ENCODE peak calls at places on chromosomes 6 and 20, in four cellular contexts. A is substantia nigra, T is nephron progenitor cell, M is HEK293T. K is an unnamed sample.

GRCh38 chr20:59725476-59726119 is 121.3 kb downstream of the PHACTR3 start:
- DNase-seq in A (no peak), T (no peak), M (no peak), K (no peak)

GRCh38 chr6:17940151-17940791 is 47.2 kb downstream of the KIF13A start:
- DNase-seq in A (no peak), T (no peak), M (no peak), K (no peak)

GRCh38 chr20:47206962-47207641 is 149.4 kb downstream of the ZMYND8 start:
- DNase-seq in A (no peak), T (no peak), M (no peak), K (no peak)

GRCh38 chr20:37994512-37994911 is 38.7 kb downstream of the TTI1 start:
- DNase-seq in A (no peak), T (no peak), M (no peak), K (peak; percentile 23)

GRCh38 chr6:130922922-130923321 is 95.7 kb downstream of the SMLR1 start:
- DNase-seq in A (no peak), T (no peak), M (no peak), K (no peak)

GRCh38 chr6:107129370-107129925 is 14.1 kb upstream of the BEND3 start:
- DNase-seq in A (no peak), T (no peak), M (no peak), K (no peak)

GRCh38 chr20:1397710-1398109 is 4.9 kb upstream of the FKBP1A start:
- DNase-seq in A (no peak), T (no peak), M (no peak), K (no peak)

GRCh38 chr6:124372076-124372475 is 568.4 kb downstream of the NKAIN2 start:
- DNase-seq in A (no peak), T (no peak), M (no peak), K (no peak)

GRCh38 chr6:10256113-10256690 is 158.7 kb downstream of the TFAP2A start:
- DNase-seq in A (no peak), T (no peak), M (no peak), K (no peak)

GRCh38 chr6:154996841-154997311 is 1.8 kb downstream of the TIAM2 start:
- DNase-seq in A (no peak), T (no peak), M (no peak), K (no peak)

GRCh38 chr6:1497593-1498105 is 108.3 kb downstream of the FOXF2 start:
- DNase-seq in A (no peak), T (no peak), M (no peak), K (no peak)

GRCh38 chr6:72650081-72650745 is 28.3 kb downstream of the KCNQ5 start:
- DNase-seq in A (no peak), T (no peak), M (no peak), K (no peak)

GRCh38 chr6:138550346-138550767 is 51.1 kb upstream of the NHSL1 start:
- DNase-seq in A (no peak), T (no peak), M (no peak), K (no peak)

GRCh38 chr6:69584536-69584912 is 212.3 kb downstream of the LMBRD1 start:
- DNase-seq in A (no peak), T (no peak), M (no peak), K (no peak)

GRCh38 chr6:28585335-28585734 is 59.7 kb downstream of the GPX5 start:
- DNase-seq in A (no peak), T (no peak), M (no peak), K (no peak)

GRCh38 chr20:57908691-57909090 is 198.9 kb upstream of the PMEPA1 start:
- DNase-seq in A (no peak), T (no peak), M (no peak), K (no peak)

GRCh38 chr6:141513830-141514229 is 618.9 kb upstream of the GJE1 start:
- DNase-seq in A (no peak), T (no peak), M (no peak), K (no peak)

GRCh38 chr20:4026093-4026601 is 10.8 kb upstream of the RNF24 start:
- DNase-seq in A (no peak), T (no peak), M (no peak), K (no peak)

GRCh38 chr20:40578961-40579360 is 110.1 kb downstream of the MAFB start:
- DNase-seq in A (no peak), T (no peak), M (no peak), K (no peak)

GRCh38 chr6:149851461-149851860 is 12.7 kb downstream of the LRP11 start:
- DNase-seq in A (no peak), T (no peak), M (no peak), K (no peak)

GRCh38 chr6:142226731-142227130 is 75.1 kb upstream of the ADGRG6 start:
- DNase-seq in A (no peak), T (no peak), M (no peak), K (no peak)

K was measured in NT2/D1.